ENCODE peak calls at places on chromosomes 12 and 14, in eight cellular contexts. R is K562, C is HepG2, J is endothelial cell of umbilical vein, L is HCT116, T is GM12878, P is H1, Z is GM23338. E is an unnamed sample.

GRCh38 chr14:100303179-100303578 is 3.1 kb downstream of the SLC25A29 start:
- DNase-seq in T (no peak), P (no peak), J (no peak), Z (peak), L (no peak), C (no peak), R (peak), E (no peak)

GRCh38 chr12:128259556-128260070 is 7.4 kb upstream of the TMEM132C start:
- DNase-seq in L (no peak), C (peak), P (no peak), Z (peak), J (peak), T (no peak), R (peak), E (no peak)

GRCh38 chr12:47124451-47124850 is 44.7 kb upstream of the AMIGO2 start:
- DNase-seq in J (no peak), L (no peak), R (no peak), P (no peak), Z (no peak), C (no peak), T (no peak), E (no peak)

GRCh38 chr12:6377667-6377994 is 2.3 kb upstream of the SCNN1A start:
- DNase-seq in P (no peak), R (no peak), Z (no peak), L (no peak), T (no peak), J (no peak), C (no peak), E (no peak)

GRCh38 chr12:2431810-2432209 is 363.0 kb upstream of the FKBP4 start:
- DNase-seq in P (no peak), T (no peak), J (no peak), L (no peak), C (no peak), R (no peak), Z (no peak), E (no peak)

GRCh38 chr14:54207991-54208520 is 188.8 kb upstream of the CDKN3 start:
- DNase-seq in C (no peak), J (peak), P (no peak), R (no peak), Z (no peak), L (no peak), T (no peak), E (no peak)

GRCh38 chr14:63777024-63777423 is 49.2 kb upstream of the SGPP1 start:
- DNase-seq in P (no peak), T (no peak), Z (no peak), J (peak), L (peak), R (no peak), C (peak), E (no peak)

GRCh38 chr12:64877363-64878004 is 53.0 kb downstream of the TBC1D30 start:
- DNase-seq in J (no peak), L (no peak), P (no peak), T (peak), Z (no peak), R (no peak), C (no peak), E (no peak)

GRCh38 chr14:100398044-100398443 is 74.9 kb downstream of the SLC25A47 start:
- DNase-seq in L (no peak), R (no peak), C (peak), Z (no peak), J (no peak), T (no peak), P (no peak), E (no peak)

GRCh38 chr14:91980157-91980556 is 32.7 kb upstream of the FBLN5 start:
- DNase-seq in T (peak), J (peak), P (no peak), L (peak), Z (no peak), C (no peak), R (peak), E (no peak)

GRCh38 chr12:119262388-119262787 is 72.1 kb upstream of the CCDC60 start:
- DNase-seq in L (no peak), Z (no peak), C (no peak), R (no peak), J (no peak), P (no peak), T (no peak), E (no peak)

GRCh38 chr12:88945041-88945732 is 364.9 kb upstream of the KITLG start:
- DNase-seq in Z (no peak), R (no peak), L (no peak), C (no peak), P (no peak), T (no peak), J (peak), E (no peak)

GRCh38 chr12:106687652-106688051 is 86.8 kb upstream of the RIC8B start:
- DNase-seq in J (no peak), P (no peak), Z (no peak), L (no peak), T (no peak), C (no peak), R (no peak), E (no peak)

GRCh38 chr12:123602651-123603195 is 824 bp downstream of the DDX55 start:
- DNase-seq in T (no peak), L (no peak), R (no peak), C (no peak), P (no peak), Z (no peak), J (no peak), E (no peak)

GRCh38 chr12:22256634-22257033 is 77.9 kb downstream of the ST8SIA1 start:
- DNase-seq in R (no peak), T (no peak), P (no peak), Z (no peak), J (no peak), C (no peak), L (no peak), E (no peak)

DNA sequence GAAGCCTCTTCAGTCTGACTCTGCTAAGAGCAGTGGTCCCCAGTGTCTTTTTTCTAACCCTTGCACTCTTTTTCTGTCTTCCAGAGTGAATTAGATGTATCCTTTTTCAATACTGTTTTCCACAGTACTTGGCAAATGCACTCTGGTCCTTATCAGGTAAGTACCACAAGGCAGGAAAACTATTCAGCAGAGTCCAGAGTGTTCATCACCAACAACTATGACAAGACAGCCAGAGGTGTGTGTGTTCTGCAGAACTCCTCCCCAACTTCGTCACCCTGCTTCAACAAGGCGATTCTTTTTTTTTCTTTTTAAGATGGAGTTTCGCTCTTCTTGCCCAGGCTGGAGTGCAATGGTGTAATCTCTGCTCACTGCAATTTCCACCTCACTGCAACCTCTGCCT is 54.3 kb upstream of the STRN3 start:
- DNase-seq in P (no peak), L (no peak), J (no peak), C (no peak), Z (no peak), T (no peak), R (no peak), E (no peak)
- H3K4me3 ChIP-seq in P (no peak), L (no peak), J (no peak), C (no peak), Z (no peak), T (no peak), R (no peak), E (no peak)

GRCh38 chr12:111366583-111366982 is 2.3 kb downstream of the PHETA1 start:
- DNase-seq in L (no peak), T (no peak), J (no peak), R (no peak), P (no peak), Z (no peak), C (no peak), E (no peak)

GRCh38 chr12:111366075-111366474 is 2.8 kb downstream of the PHETA1 start:
- DNase-seq in P (no peak), C (no peak), L (no peak), R (no peak), J (no peak), Z (no peak), T (no peak), E (no peak)

GRCh38 chr12:111368684-111369495 is at the start of gene PHETA1:
- DNase-seq in P (peak), L (peak), J (peak), T (peak), Z (peak), C (peak), R (peak), E (peak)

GRCh38 chr12:111368291-111368683 is 608 bp downstream of the PHETA1 start:
- DNase-seq in Z (no peak), R (peak), T (no peak), J (peak), P (no peak), C (no peak), L (no peak), E (no peak)

DNA sequence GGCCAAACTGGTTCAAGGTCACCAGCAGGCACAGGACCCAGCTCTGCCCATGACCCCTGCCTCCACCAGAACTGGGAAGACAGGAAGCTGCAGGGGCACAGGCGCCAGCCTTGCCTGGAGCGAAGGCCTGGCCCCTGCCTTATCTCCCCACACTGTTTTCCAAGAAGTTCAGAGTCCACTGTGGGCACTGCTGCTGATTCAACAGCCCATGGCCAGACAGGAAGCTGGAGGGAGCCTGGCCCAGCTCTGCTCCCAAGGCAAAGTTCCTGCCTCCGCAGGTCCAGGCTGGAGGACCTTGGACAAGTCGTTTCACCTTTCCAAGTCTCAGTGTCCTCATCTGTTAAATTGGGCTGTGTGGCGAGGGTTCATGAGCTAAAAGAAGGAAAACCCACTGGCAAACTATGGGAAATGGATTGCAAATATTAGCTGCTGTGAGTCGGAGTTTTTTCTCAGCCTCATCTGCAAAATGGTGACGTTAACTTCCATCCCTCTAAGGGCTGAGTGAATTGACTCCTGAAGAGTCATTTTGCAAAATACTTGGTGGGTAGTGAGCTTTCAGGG is 1.2 kb downstream of the PHETA1 start:
- DNase-seq in T (no peak), P (no peak), L (no peak), J (peak), Z (no peak), R (no peak), C (peak), E (no peak)
- TF ChIP-seq POLR2AphosphoS5 in T (no peak), P (no peak), L (no peak), J (peak), Z (no peak), R (no peak), C (no peak), E (no peak)

DNA sequence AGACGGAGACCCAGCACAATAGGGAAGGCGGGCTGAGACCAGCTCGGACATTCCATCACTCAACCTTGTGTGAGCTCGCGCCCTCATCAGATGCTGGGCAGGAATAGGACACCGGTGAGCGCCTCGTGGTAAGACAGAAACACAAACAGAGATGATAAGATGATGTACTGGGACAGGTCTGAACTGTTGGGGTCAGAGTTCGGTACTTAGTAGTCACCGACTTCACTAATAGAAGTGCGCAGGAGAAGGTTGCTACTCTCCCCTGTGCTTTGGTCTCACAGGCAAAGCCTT is 78.0 kb upstream of the ANO4 start:
- DNase-seq in L (no peak), T (no peak), Z (peak), C (no peak), P (no peak), R (no peak), J (no peak), E (no peak)
- TF ChIP-seq EZH2 in L (no peak), T (no peak), Z (no peak), C (no peak), P (no peak), R (no peak), J (no peak), E (no peak)

DNA sequence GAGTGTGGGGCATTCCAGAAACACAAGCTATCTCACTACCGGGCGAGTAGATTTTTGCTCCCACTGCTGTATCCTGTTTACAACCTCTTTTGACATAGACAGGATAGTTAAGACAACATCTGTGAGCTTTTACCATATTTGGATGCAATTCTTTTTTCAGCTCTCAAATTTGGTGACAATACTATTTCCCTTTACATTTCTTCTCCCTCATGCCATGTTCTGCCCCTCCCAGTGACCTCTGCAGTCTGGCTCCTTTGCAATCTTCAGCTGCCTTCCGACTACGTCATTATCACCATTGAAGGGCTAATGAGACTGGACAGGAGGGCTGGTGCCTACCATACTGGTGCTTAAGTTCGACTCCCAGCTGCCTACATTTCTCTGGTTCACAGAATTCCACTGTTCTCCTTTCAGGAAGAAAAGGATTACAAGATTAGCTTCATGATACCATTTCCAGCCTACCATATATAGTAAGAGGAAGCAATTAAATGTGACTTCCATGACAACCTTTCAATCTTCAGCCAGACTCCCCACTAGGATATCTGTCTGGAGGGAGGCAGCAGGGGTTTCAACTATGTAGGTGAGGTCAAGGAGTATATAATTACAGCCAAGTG is 251.6 kb downstream of the PHLDA1 start:
- DNase-seq in C (no peak), R (no peak), J (peak), T (no peak), L (no peak), P (no peak), Z (no peak), E (no peak)
- H3K4me3 ChIP-seq in C (no peak), R (no peak), J (no peak), T (no peak), L (no peak), P (no peak), Z (no peak), E (no peak)

GRCh38 chr14:96198430-96199133 is 6.1 kb upstream of the BDKRB2 start:
- DNase-seq in J (peak), P (no peak), L (no peak), C (no peak), Z (no peak), R (no peak), T (no peak), E (no peak)

GRCh38 chr14:96195441-96196081 is 9.1 kb upstream of the BDKRB2 start:
- DNase-seq in J (no peak), Z (no peak), C (peak), R (no peak), T (no peak), L (no peak), P (no peak), E (no peak)

GRCh38 chr14:96197163-96197852 is 7.3 kb upstream of the BDKRB2 start:
- DNase-seq in Z (no peak), P (no peak), T (no peak), C (no peak), L (no peak), R (no peak), J (no peak), E (no peak)

GRCh38 chr14:96194657-96195431 is 9.8 kb upstream of the BDKRB2 start:
- DNase-seq in R (no peak), Z (no peak), T (no peak), L (no peak), P (no peak), C (peak), J (no peak), E (no peak)

GRCh38 chr14:96197969-96198368 is 6.7 kb upstream of the BDKRB2 start:
- DNase-seq in C (no peak), P (no peak), J (peak), Z (no peak), L (no peak), T (no peak), R (no peak), E (no peak)
- TF ChIP-seq POLR2AphosphoS5 in C (no peak), P (no peak), J (no peak), Z (no peak), L (no peak), T (no peak), R (no peak), E (no peak)

GRCh38 chr14:85532981-85533820 is 3.3 kb downstream of the FLRT2 start:
- DNase-seq in T (no peak), P (no peak), C (no peak), R (no peak), Z (peak), J (peak), L (no peak), E (no peak)
- TF ChIP-seq EZH2 in T (no peak), P (no peak), C (no peak), R (no peak), Z (peak), J (no peak), L (no peak), E (no peak)